ENCODE peak calls at places on chromosomes 2 and 18, in seven cellular contexts. C is sigmoid colon, T is A549, X is upper lobe of right lung, F is fibroblast of lung, N is lung, J is heart right ventricle. W is an unnamed sample.

GRCh38 chr2:96957299-96957698 is 29.1 kb downstream of the FAM178B start:
- DNase-seq in N (no peak), T (no peak), J (no peak), X (no peak), F (no peak), C (peak; percentile 58), W (no peak)

GRCh38 chr2:164651361-164651760 is 30.1 kb upstream of the GRB14 start:
- DNase-seq in C (no peak), N (no peak), J (no peak), T (no peak), X (no peak), F (no peak), W (no peak)

GRCh38 chr2:147989809-147990403 is 30.6 kb downstream of the ORC4 start:
- DNase-seq in J (no peak), T (peak; percentile 44), X (no peak), F (peak; percentile 80), N (no peak), C (no peak), W (no peak)

GRCh38 chr2:20186078-20186854 is 38.7 kb downstream of the SDC1 start:
- DNase-seq in F (no peak), T (peak; percentile 42), C (no peak), J (no peak), N (peak; percentile 69), X (no peak), W (peak; percentile 44)

GRCh38 chr18:37476182-37476581 is 89.4 kb downstream of the CELF4 start:
- DNase-seq in X (no peak), F (peak; percentile 39), J (no peak), T (peak; percentile 9), N (no peak), C (no peak), W (no peak)

GRCh38 chr18:44557626-44558151 is 123.0 kb upstream of the SETBP1 start:
- DNase-seq in J (no peak), C (no peak), X (no peak), T (no peak), N (no peak), F (no peak), W (no peak)

GRCh38 chr2:191217580-191217979 is 27.6 kb upstream of the MYO1B start:
- DNase-seq in J (no peak), T (peak; percentile 55), F (peak; percentile 39), C (no peak), X (no peak), N (no peak), W (no peak)

GRCh38 chr2:184597571-184597980 is 753 bp upstream of the ZNF804A start:
- DNase-seq in N (peak; percentile 28), C (no peak), F (peak; percentile 71), T (no peak), J (no peak), X (no peak), W (peak; percentile 21)

GRCh38 chr2:9114457-9114856 is 92.2 kb upstream of the ASAP2 start:
- DNase-seq in X (no peak), F (no peak), J (no peak), N (no peak), T (no peak), C (no peak), W (no peak)

DNA sequence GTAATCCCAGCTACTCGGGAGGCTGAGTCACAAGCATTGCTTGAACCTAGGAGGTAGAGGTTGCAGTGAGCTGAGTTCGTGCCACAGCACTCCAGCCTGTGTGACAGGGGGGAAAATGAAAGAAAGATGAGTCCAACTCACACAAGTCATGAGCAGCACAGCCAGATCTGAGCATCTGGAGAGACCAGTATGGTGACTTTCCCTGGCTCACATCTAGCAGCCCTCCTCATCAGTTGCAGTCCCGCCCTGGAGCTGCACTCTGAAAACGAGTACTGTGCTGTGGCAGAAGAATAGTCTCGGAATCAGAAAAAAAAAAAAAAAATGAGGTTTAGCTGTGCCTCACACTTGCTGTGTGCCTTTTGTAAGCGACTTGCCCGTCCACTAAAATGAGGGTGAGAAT is 74.4 kb upstream of the TRIB2 start:
- DNase-seq in C (no peak), X (no peak), N (no peak), J (no peak), T (no peak), F (no peak), W (no peak)
- TF ChIP-seq CTCF in C (no peak), X (no peak), N (no peak), J (no peak), T (no peak), F (no peak), W (no peak)

DNA sequence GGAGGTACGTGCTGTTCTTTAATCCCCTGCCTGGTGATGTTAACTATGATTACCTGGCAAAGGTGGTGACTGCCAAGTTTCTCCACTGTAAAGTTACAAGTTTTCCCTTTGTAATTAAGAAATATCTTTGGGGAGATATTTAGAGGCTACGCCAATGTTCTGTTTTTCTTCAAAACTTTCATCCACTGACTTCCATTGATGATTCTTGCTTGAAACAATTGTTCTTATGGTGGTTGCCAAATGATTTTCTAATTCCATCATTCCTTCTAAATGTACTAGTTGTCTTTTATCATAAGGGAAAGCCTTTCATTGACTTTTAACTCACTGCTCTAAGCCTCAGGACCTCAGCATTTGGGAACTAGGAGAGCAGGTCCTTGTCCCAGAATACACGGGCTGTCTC is 205.5 kb downstream of the SMAD7 start:
- DNase-seq in J (no peak), T (no peak), C (no peak), N (no peak), F (no peak), X (no peak), W (no peak)
- H3K4me1 ChIP-seq in J (peaks cover 58% of the 10 kb centered on the region), T (no peaks in the 10 kb centered on the region), C (no peaks in the 10 kb centered on the region), N (peaks cover 10% of the 10 kb centered on the region), F (peaks cover 16% of the 10 kb centered on the region), X (peaks cover 17% of the 10 kb centered on the region), W (peaks cover 74% of the 10 kb centered on the region)

GRCh38 chr2:217863874-217864273 is 138.9 kb downstream of the TNS1 start:
- DNase-seq in F (no peak), X (no peak), N (no peak), T (no peak), J (no peak), C (no peak), W (no peak)
- H3K27ac ChIP-seq in F (no peak overlapping the region), X (peak overlapping the region; percentile 17), N (no peak overlapping the region), T (no peak overlapping the region), J (peak overlapping the region; percentile 41), C (peak overlapping the region; percentile 49), W (peak overlapping the region; percentile 78)

GRCh38 chr2:27370026-27370815 is at the start of the genes EIF2B4 and SNX17:
- DNase-seq in N (peak; percentile 100), F (peak; percentile 99), X (peak; percentile 100), C (peak; percentile 100), T (peak; percentile 98), J (peak; percentile 99), W (peak; percentile 100)
- TF ChIP-seq CTCF in N (peak; percentile 86), F (peak; percentile 72), X (peak; percentile 85), C (peak; percentile 41), T (peak; percentile 94), J (peak; percentile 75), W (peak; percentile 48)

DNA sequence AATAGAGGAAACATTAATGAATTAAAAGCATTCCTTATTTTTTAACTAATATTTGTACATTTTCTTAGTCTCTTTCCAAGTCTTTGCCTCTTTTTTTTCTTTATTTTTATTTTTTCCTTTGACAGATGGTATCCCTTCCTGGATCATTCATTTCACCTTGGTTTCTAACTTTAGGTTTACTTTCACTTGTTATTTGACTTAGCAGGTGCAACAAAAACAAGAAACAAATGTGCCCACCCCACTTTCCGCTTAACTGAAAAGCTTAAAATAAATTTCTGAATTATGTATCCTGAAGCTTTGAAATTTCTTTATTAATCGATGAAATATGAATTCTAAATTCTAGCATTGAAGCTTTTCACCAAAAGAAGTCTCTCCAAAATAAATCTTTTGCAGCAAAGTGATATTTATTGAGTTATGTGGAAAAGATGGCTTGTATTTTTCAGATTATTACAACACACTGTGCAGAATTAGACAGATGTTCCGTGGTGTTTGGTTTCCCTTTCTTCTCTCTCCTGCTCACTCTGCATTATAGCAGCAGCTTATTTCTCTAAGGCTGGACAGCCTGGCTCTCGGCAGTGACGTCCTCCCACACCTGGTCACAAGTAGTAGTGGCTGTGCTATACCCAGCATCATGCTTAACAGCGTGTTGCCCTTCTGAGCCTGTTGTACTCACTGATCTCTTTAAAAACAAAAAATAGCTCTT is 99.1 kb upstream of the ZNF397 start:
- DNase-seq in F (no peak), X (no peak), C (no peak), T (no peak), N (no peak), J (no peak), W (no peak)
- H3K4me1 ChIP-seq in F (no peaks in the 10 kb centered on the region), X (no peaks in the 10 kb centered on the region), C (no peaks in the 10 kb centered on the region), T (no peaks in the 10 kb centered on the region), N (peaks cover 2% of the 10 kb centered on the region), J (peaks cover 32% of the 10 kb centered on the region), W (no peaks in the 10 kb centered on the region)

GRCh38 chr2:44689516-44689915 is 252.0 kb upstream of the SIX3 start:
- DNase-seq in X (no peak), C (no peak), N (no peak), F (no peak), T (no peak), J (no peak), W (no peak)
- H3K27ac ChIP-seq in X (no peak overlapping the region), C (no peak overlapping the region), N (no peak overlapping the region), F (no peak overlapping the region), T (no peak overlapping the region), J (no peak overlapping the region), W (no peak overlapping the region)

GRCh38 chr2:229974271-229974670 is 52.0 kb downstream of the FBXO36 start:
- DNase-seq in X (no peak), J (no peak), C (no peak), T (no peak), F (peak; percentile 58), N (no peak), W (no peak)
- TF ChIP-seq CTCF in X (peak; percentile 28), J (no peak), C (no peak), T (no peak), F (peak; percentile 30), N (no peak), W (no peak)

GRCh38 chr2:207162319-207162718 is 3.4 kb downstream of the KLF7 start:
- DNase-seq in C (no peak), J (no peak), T (no peak), X (no peak), N (no peak), F (peak; percentile 40), W (no peak)

GRCh38 chr2:207163815-207164747 is 1.7 kb downstream of the KLF7 start:
- DNase-seq in C (peak; percentile 85), X (peak; percentile 74), J (peak; percentile 61), N (peak; percentile 62), F (peak; percentile 58), T (peak; percentile 21), W (peak; percentile 79)

GRCh38 chr2:207161247-207161646 is 4.5 kb downstream of the KLF7 start:
- DNase-seq in J (no peak), F (peak; percentile 18), N (no peak), X (no peak), C (no peak), T (no peak), W (no peak)

GRCh38 chr2:207161724-207162123 is 4.0 kb downstream of the KLF7 start:
- DNase-seq in F (peak; percentile 69), X (no peak), N (no peak), T (no peak), J (no peak), C (no peak), W (no peak)

GRCh38 chr2:207163053-207163814 is 2.5 kb downstream of the KLF7 start:
- DNase-seq in F (peak; percentile 89), X (no peak), C (no peak), N (no peak), T (peak; percentile 51), J (no peak), W (no peak)
- H3K4me1 ChIP-seq in F (peaks cover 5% of the 10 kb centered on the region), X (peaks cover 46% of the 10 kb centered on the region), C (no peaks in the 10 kb centered on the region), N (peaks cover 8% of the 10 kb centered on the region), T (peaks cover 54% of the 10 kb centered on the region), J (peaks cover 64% of the 10 kb centered on the region), W (peaks cover 41% of the 10 kb centered on the region)

W was measured in tibial artery.